ENCODE peak calls at places on chromosomes 5 and 9, in four cellular contexts. One of them, this sample, is unnamed.

GRCh38 chr5:56561-57290 is 35.2 kb upstream of the PLEKHG4B start:
- DNase-seq in nephron progenitor cell: peak
- DNase-seq in GF-D8: no peak
- DNase-seq in H4: no peak
- DNase-seq in this sample: no peak

GRCh38 chr9:27528886-27529315 is 713 bp downstream of the MOB3B start:
- DNase-seq in GF-D8: no peak
- DNase-seq in nephron progenitor cell: peak
- DNase-seq in H4: no peak
- DNase-seq in this sample: peak

GRCh38 chr5:127957183-127957582 is 126.4 kb upstream of the SLC12A2 start:
- DNase-seq in H4: peak
- DNase-seq in nephron progenitor cell: no peak
- DNase-seq in GF-D8: no peak
- DNase-seq in this sample: no peak

GRCh38 chr5:9851458-9851857 is 221.3 kb upstream of the TAS2R1 start:
- DNase-seq in GF-D8: no peak
- DNase-seq in H4: peak
- DNase-seq in nephron progenitor cell: no peak
- DNase-seq in this sample: no peak

GRCh38 chr5:159644053-159644452 is 272.2 kb upstream of the ADRA1B start:
- DNase-seq in H4: no peak
- DNase-seq in GF-D8: no peak
- DNase-seq in nephron progenitor cell: no peak
- DNase-seq in this sample: no peak

GRCh38 chr9:136710543-136710942 is 1.8 kb upstream of the DIPK1B start:
- DNase-seq in nephron progenitor cell: no peak
- DNase-seq in H4: no peak
- DNase-seq in GF-D8: no peak
- DNase-seq in this sample: no peak

GRCh38 chr5:128905225-128906110 is 59.8 kb upstream of the SLC27A6 start:
- DNase-seq in GF-D8: no peak
- DNase-seq in H4: peak
- DNase-seq in nephron progenitor cell: peak
- DNase-seq in this sample: peak

GRCh38 chr5:180174587-180174972 is 34.4 kb downstream of the RASGEF1C start:
- DNase-seq in GF-D8: no peak
- DNase-seq in H4: no peak
- DNase-seq in nephron progenitor cell: no peak
- DNase-seq in this sample: no peak

GRCh38 chr5:39461007-39461682 is 36.4 kb upstream of the DAB2 start:
- DNase-seq in GF-D8: no peak
- DNase-seq in H4: no peak
- DNase-seq in nephron progenitor cell: no peak
- DNase-seq in this sample: no peak

GRCh38 chr9:134136117-134136996 is 475 bp downstream of the WDR5 start:
- DNase-seq in nephron progenitor cell: peak
- DNase-seq in GF-D8: no peak
- DNase-seq in H4: no peak
- DNase-seq in this sample: no peak

GRCh38 chr5:95861221-95861857 is 38.8 kb upstream of the GLRX start:
- DNase-seq in GF-D8: no peak
- DNase-seq in H4: peak
- DNase-seq in nephron progenitor cell: no peak
- DNase-seq in this sample: peak